ENCODE peak calls at places on chromosomes 6 and 20, in four cellular contexts. A is HepG2, Q is A549, Z is GM12878. S is an unnamed sample.

GRCh38 chr6:138503881-138504680 is 4.8 kb upstream of the NHSL1 start:
- DNase-seq in A (peak; percentile 98), Q (no peak), Z (no peak), S (no peak)

GRCh38 chr6:52995913-52996685 is 1.0 kb upstream of the GSTA4 start:
- DNase-seq in A (peak; percentile 76), Q (peak; percentile 13), Z (peak; percentile 51), S (no peak)

GRCh38 chr20:57621426-57622200 is 1.4 kb upstream of the ZBP1 start:
- DNase-seq in A (no peak), Q (no peak), Z (no peak), S (no peak)

GRCh38 chr6:44100088-44100550 is 27.1 kb downstream of the MRPL14 start:
- DNase-seq in A (peak; percentile 69), Q (peak; percentile 38), Z (no peak), S (peak; percentile 48)

GRCh38 chr6:148447521-148448230 is 105.0 kb downstream of the SASH1 start:
- DNase-seq in A (no peak), Q (no peak), Z (no peak), S (no peak)

GRCh38 chr6:137882225-137882961 is 15.3 kb downstream of the TNFAIP3 start:
- DNase-seq in A (no peak), Q (no peak), Z (no peak), S (no peak)

GRCh38 chr20:6178537-6178936 is 55.7 kb upstream of the FERMT1 start:
- DNase-seq in A (peak; percentile 39), Q (no peak), Z (no peak), S (no peak)

GRCh38 chr6:121865811-121866210 is 430.4 kb downstream of the GJA1 start:
- DNase-seq in A (no peak), Q (no peak), Z (no peak), S (no peak)

GRCh38 chr20:24097506-24098245 is 109.1 kb upstream of the GGTLC1 start:
- DNase-seq in A (no peak), Q (no peak), Z (no peak), S (no peak)

GRCh38 chr20:19880256-19881079 is 122.4 kb downstream of the RIN2 start:
- DNase-seq in A (peak; percentile 88), Q (peak; percentile 88), Z (no peak), S (no peak)

GRCh38 chr6:11296449-11297375 is 64.2 kb upstream of the NEDD9 start:
- DNase-seq in A (peak; percentile 75), Q (no peak), Z (no peak), S (no peak)

GRCh38 chr6:139369568-139370046 is 4.8 kb downstream of the CITED2 start:
- DNase-seq in A (peak; percentile 48), Q (peak; percentile 14), Z (no peak), S (peak; percentile 59)

GRCh38 chr6:57048577-57048976 is 2.1 kb downstream of the KIAA1586 start:
- DNase-seq in A (no peak), Q (no peak), Z (no peak), S (no peak)

GRCh38 chr6:24614648-24615047 is 31.3 kb downstream of the KIAA0319 start:
- DNase-seq in A (no peak), Q (no peak), Z (no peak), S (no peak)

DNA sequence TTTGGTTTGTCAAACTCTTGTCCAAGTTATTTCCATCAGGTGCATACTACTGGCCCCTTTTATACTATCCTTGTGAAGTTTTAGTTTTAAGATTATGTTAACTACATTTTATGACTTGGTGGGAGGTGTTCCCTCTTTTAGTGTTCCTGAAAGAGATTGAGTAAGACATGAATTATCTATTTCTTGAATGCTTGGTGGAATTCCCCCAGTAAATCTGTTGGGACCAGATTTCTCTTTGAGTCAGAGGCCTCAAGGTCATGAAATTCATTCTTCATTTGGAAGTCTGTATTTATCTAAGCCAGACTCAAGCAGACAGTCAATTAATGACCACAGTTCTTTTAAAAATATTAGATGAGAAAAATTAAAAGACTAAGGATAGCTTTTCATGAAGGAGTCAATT is 81.3 kb downstream of the MOXD1 start:
- DNase-seq in A (no peak), Q (no peak), Z (no peak), S (no peak)
- TF ChIP-seq POLR2AphosphoS2 in A (no peak), Q (no peak), Z (no peak), S (no peak)

GRCh38 chr20:44071526-44072111 is 115.4 kb downstream of the JPH2 start:
- DNase-seq in A (no peak), Q (no peak), Z (no peak), S (no peak)

GRCh38 chr20:44070139-44070900 is 116.7 kb downstream of the JPH2 start:
- DNase-seq in A (no peak), Q (no peak), Z (no peak), S (no peak)

GRCh38 chr20:44069203-44069931 is 117.6 kb downstream of the JPH2 start:
- DNase-seq in A (no peak), Q (no peak), Z (peak; percentile 57), S (no peak)

GRCh38 chr20:44072381-44072780 is 114.6 kb downstream of the JPH2 start:
- DNase-seq in A (no peak), Q (no peak), Z (no peak), S (no peak)

DNA sequence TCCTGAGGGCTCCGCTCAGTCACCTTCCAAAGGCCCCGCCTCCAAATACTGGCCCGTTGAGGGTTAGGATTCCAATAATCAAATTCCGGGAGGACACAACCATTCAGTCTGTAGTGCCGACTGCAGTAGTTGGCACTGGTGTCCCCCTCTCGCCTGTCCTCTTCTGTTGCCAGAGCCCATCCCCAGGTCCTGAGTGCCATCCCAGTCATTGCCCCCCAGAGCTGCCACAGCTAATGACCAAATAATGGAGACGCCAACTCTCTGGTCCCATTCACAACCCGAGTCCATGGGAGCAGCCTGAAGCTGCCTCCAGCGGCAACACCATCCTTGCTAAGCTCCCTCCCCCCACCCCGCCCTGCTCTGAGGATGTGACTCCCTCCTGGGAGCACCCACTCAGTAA is 115.9 kb downstream of the JPH2 start:
- DNase-seq in A (no peak), Q (no peak), Z (no peak), S (no peak)
- TF ChIP-seq POLR2AphosphoS2 in A (no peak), Q (no peak), Z (no peak), S (no peak)

GRCh38 chr20:59948828-59949720 is 8.9 kb downstream of the FAM217B start:
- DNase-seq in A (peak; percentile 63), Q (no peak), Z (no peak), S (peak; percentile 56)
- TF ChIP-seq POLR2AphosphoS2 in A (no peak), Q (no peak), Z (no peak), S (no peak)

DNA sequence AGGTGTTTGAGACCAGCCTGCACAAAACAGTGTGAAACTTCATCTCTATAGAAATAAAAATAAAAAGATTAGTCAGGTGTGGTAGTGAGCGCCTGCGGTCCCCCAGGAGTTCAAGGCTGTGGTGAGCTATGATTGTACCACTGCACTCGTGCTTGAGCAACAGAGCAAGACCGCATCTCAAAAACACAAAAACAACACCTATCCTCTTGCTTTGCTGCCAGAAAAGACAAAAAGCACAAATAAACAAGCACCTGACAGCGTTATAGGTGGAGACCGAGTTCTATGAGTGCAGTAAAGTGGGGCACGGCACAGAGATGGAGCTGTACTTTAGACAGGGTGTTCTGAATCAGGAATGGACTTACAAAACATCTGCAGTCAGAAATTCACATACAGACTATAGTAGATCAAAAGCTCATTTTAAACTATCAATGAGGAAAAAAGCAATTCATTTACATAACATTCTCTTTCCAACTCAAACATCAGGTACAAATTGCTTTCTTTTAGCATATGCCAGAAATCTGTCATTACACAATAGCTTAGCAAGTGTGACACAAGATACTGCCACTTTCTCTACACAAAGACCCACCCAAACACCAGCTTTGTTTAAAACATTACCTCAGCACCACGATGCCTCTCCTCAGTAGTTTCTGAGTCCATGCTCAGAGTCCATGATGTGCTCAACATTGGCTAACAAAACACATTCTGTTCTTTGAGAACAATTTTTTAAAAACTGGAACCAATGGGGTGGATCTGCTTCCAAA is 10.1 kb downstream of the EZR start:
- DNase-seq in A (peak; percentile 78), Q (no peak), Z (peak; percentile 80), S (no peak)
- TF ChIP-seq POLR2AphosphoS2 in A (no peak), Q (peak; percentile 83), Z (no peak), S (no peak)

DNA sequence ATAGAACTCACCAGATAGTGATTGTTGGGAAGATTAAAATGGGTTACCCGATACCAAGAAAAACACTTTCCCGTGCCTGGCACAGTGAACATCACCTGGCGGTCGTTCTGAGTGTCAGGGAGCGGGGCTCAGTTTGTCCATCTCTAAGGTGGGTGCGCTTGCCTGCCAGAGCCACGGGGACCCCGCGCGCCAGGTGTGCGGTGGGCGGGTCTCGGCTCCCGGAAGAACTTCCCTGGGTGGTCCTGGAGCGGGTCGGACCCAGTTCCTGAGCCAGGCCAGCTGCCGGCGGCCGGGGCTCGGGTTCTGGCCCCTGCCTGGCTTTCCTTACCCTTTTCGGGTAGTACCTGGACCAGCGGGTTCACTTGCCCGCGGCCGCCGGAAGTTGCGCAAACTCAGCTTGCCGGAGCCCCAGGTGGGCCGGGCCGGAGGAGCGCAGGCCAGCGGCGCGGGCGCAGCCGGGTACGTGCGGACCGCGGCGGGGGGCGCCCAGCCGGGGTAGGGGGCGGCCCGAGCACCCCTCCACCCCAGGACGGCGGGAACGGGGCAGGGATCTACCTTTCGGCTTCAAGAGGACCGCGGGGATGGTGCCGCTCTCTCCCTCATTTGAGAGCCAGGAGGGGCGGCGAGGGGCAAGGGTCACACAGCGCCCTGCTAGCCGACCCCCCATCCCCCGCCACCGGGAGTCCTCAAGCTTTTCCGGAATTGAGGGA is 7.5 kb downstream of the FAM110A start:
- DNase-seq in A (peak; percentile 33), Q (peak; percentile 43), Z (no peak), S (no peak)
- TF ChIP-seq POLR2AphosphoS2 in A (no peak), Q (no peak), Z (no peak), S (no peak)

DNA sequence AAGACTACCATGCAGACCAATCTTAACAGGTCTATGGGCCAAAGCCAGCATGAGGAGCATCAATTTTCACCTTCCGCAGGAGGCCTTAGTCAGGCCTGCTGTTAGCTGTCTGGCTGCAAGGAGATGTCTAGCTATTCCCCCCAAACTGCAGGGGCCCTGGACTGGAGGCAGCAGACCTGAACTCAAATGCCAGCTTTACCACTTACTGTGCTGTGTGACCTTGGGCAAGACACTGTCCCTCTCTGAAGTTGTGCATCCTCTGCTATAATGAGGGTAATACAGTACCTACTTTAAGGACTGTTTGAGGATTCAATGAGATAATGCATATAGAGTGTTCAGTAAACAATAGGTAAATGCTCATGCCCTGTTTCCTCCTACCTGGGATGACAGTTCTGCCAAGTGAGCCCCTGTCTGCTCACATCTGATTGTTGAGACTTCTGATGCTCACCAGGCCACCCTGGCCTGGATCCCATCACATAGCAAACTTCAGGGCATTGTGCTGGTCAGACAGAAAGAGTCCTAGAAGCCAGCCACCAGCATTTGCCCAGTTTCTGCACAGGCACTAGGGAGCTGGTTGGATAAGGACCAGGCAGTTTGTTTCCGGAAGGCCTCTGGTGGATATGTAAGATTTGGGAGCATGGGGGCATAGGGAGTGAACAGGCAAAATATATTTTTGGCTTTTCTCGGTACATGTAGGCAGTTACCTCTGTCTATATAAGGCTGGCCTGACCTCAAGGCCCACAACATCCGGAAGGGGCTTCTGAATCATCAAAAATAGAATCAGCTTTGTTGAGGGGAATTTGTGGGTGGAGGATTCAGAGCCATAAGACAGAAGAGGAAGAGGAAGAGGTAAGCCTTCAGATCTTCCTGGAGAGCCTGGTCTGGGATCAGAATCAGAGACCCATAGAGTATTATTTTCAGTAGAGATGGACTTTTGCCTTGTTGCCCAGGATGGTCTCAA is 2.3 kb upstream of the OCSTAMP start:
- DNase-seq in A (no peak), Q (no peak), Z (peak; percentile 85), S (no peak)
- TF ChIP-seq POLR2AphosphoS2 in A (no peak), Q (no peak), Z (no peak), S (no peak)

GRCh38 chr20:39893013-39893685 is 795.9 kb downstream of the MAFB start:
- DNase-seq in A (no peak), Q (no peak), Z (no peak), S (no peak)
- TF ChIP-seq POLR2AphosphoS2 in A (no peak), Q (no peak), Z (no peak), S (no peak)

S was measured in K562.